ENCODE peak calls at places on chromosomes 1 and 21, in seven cellular contexts. One of them, this sample, is unnamed. For H3K4me1, the result is how much of the 10 kb centered on the place peaks cover.

GRCh38 chr1:223338811-223339746 is 24.9 kb downstream of the SUSD4 start:
- DNase-seq in IMR-90: peak
- DNase-seq in left lung: no peak
- DNase-seq in neural progenitor cell: no peak
- DNase-seq in PC-3: no peak
- DNase-seq in Panc1: no peak
- DNase-seq in spleen: no peak
- DNase-seq in this sample: no peak

GRCh38 chr1:200869753-200870391 is 2.9 kb upstream of the GPR25 start:
- DNase-seq in IMR-90: no peak
- DNase-seq in left lung: no peak
- DNase-seq in neural progenitor cell: no peak
- DNase-seq in PC-3: no peak
- DNase-seq in Panc1: no peak
- DNase-seq in spleen: no peak
- DNase-seq in this sample: peak

GRCh38 chr21:44513389-44514217 is 26.4 kb downstream of the KRTAP10-1 start:
- DNase-seq in IMR-90: no peak
- DNase-seq in left lung: no peak
- DNase-seq in neural progenitor cell: no peak
- DNase-seq in PC-3: peak
- DNase-seq in Panc1: no peak
- DNase-seq in spleen: peak
- DNase-seq in this sample: no peak

GRCh38 chr1:201985355-201985754 is 2.9 kb downstream of the RNPEP start:
- DNase-seq in IMR-90: no peak
- DNase-seq in left lung: no peak
- DNase-seq in neural progenitor cell: no peak
- DNase-seq in PC-3: no peak
- DNase-seq in Panc1: no peak
- DNase-seq in spleen: no peak
- DNase-seq in this sample: no peak

GRCh38 chr1:73749996-73750395 is 448.0 kb downstream of the LRRIQ3 start:
- DNase-seq in IMR-90: no peak
- DNase-seq in left lung: no peak
- DNase-seq in neural progenitor cell: no peak
- DNase-seq in PC-3: no peak
- DNase-seq in Panc1: no peak
- DNase-seq in spleen: no peak
- DNase-seq in this sample: no peak

GRCh38 chr1:94962745-94963265 is 35.9 kb upstream of the CNN3 start:
- DNase-seq in IMR-90: peak
- DNase-seq in left lung: no peak
- DNase-seq in neural progenitor cell: no peak
- DNase-seq in PC-3: peak
- DNase-seq in Panc1: no peak
- DNase-seq in spleen: no peak
- DNase-seq in this sample: peak

GRCh38 chr21:27645285-27645684 is 678.4 kb upstream of the ADAMTS5 start:
- DNase-seq in IMR-90: peak
- DNase-seq in left lung: no peak
- DNase-seq in neural progenitor cell: no peak
- DNase-seq in PC-3: peak
- DNase-seq in Panc1: no peak
- DNase-seq in spleen: no peak
- DNase-seq in this sample: no peak

GRCh38 chr1:166920561-166921475 is 44.8 kb upstream of the TADA1 start:
- DNase-seq in IMR-90: no peak
- DNase-seq in left lung: no peak
- DNase-seq in neural progenitor cell: peak
- DNase-seq in PC-3: no peak
- DNase-seq in Panc1: no peak
- DNase-seq in spleen: peak
- DNase-seq in this sample: no peak

GRCh38 chr1:15758953-15759661 is 512 bp downstream of the FBLIM1 start:
- DNase-seq in IMR-90: no peak
- DNase-seq in left lung: no peak
- DNase-seq in neural progenitor cell: peak
- DNase-seq in PC-3: no peak
- DNase-seq in Panc1: no peak
- DNase-seq in spleen: no peak
- DNase-seq in this sample: no peak

GRCh38 chr1:247043406-247043805 is 35.2 kb downstream of the ZNF670 start:
- DNase-seq in IMR-90: no peak
- DNase-seq in left lung: no peak
- DNase-seq in neural progenitor cell: no peak
- DNase-seq in PC-3: no peak
- DNase-seq in Panc1: no peak
- DNase-seq in spleen: no peak
- DNase-seq in this sample: no peak

GRCh38 chr1:151909167-151910149 is at the start of gene THEM4:
- DNase-seq in IMR-90: peak
- DNase-seq in left lung: peak
- DNase-seq in neural progenitor cell: peak
- DNase-seq in PC-3: peak
- DNase-seq in Panc1: peak
- DNase-seq in spleen: peak
- DNase-seq in this sample: peak

GRCh38 chr1:185860876-185861275 is 126.7 kb downstream of the HMCN1 start:
- DNase-seq in IMR-90: peak
- DNase-seq in left lung: no peak
- DNase-seq in neural progenitor cell: no peak
- DNase-seq in PC-3: no peak
- DNase-seq in Panc1: no peak
- DNase-seq in spleen: no peak
- DNase-seq in this sample: no peak

GRCh38 chr1:112594208-112594876 is 24.6 kb downstream of the ST7L start:
- DNase-seq in IMR-90: no peak
- DNase-seq in left lung: no peak
- DNase-seq in neural progenitor cell: no peak
- DNase-seq in PC-3: peak
- DNase-seq in Panc1: no peak
- DNase-seq in spleen: no peak
- DNase-seq in this sample: no peak

GRCh38 chr1:36482724-36483388 is at the start of gene CSF3R:
- DNase-seq in IMR-90: no peak
- DNase-seq in left lung: peak
- DNase-seq in neural progenitor cell: no peak
- DNase-seq in PC-3: no peak
- DNase-seq in Panc1: no peak
- DNase-seq in spleen: peak
- DNase-seq in this sample: no peak

GRCh38 chr1:82632164-82632563 is 831.4 kb downstream of the ADGRL2 start:
- DNase-seq in IMR-90: no peak
- DNase-seq in left lung: no peak
- DNase-seq in neural progenitor cell: no peak
- DNase-seq in PC-3: peak
- DNase-seq in Panc1: no peak
- DNase-seq in spleen: no peak
- DNase-seq in this sample: no peak

GRCh38 chr1:11502516-11502915 is 23.6 kb downstream of the DISP3 start:
- DNase-seq in IMR-90: no peak
- DNase-seq in left lung: no peak
- DNase-seq in neural progenitor cell: no peak
- DNase-seq in PC-3: no peak
- DNase-seq in Panc1: no peak
- DNase-seq in spleen: no peak
- DNase-seq in this sample: no peak

GRCh38 chr1:219876798-219877209 is 51.6 kb downstream of the SLC30A10 start:
- DNase-seq in IMR-90: no peak
- DNase-seq in left lung: no peak
- DNase-seq in neural progenitor cell: peak
- DNase-seq in PC-3: peak
- DNase-seq in Panc1: no peak
- DNase-seq in spleen: no peak
- DNase-seq in this sample: no peak

GRCh38 chr1:216905052-216905580 is 181.9 kb upstream of the ESRRG start:
- DNase-seq in IMR-90: no peak
- DNase-seq in left lung: no peak
- DNase-seq in neural progenitor cell: no peak
- DNase-seq in PC-3: no peak
- DNase-seq in Panc1: no peak
- DNase-seq in spleen: no peak
- DNase-seq in this sample: no peak

GRCh38 chr1:113439272-113439660 is 49.0 kb downstream of the MAGI3 start:
- DNase-seq in IMR-90: no peak
- DNase-seq in left lung: no peak
- DNase-seq in neural progenitor cell: no peak
- DNase-seq in PC-3: no peak
- DNase-seq in Panc1: no peak
- DNase-seq in spleen: no peak
- DNase-seq in this sample: no peak

GRCh38 chr1:21526441-21526840 is 17.2 kb downstream of the ALPL start:
- DNase-seq in IMR-90: no peak
- DNase-seq in left lung: no peak
- DNase-seq in neural progenitor cell: no peak
- DNase-seq in PC-3: no peak
- DNase-seq in Panc1: no peak
- DNase-seq in spleen: no peak
- DNase-seq in this sample: no peak

GRCh38 chr1:19814244-19814661 is 830 bp downstream of the RNF186 start:
- DNase-seq in IMR-90: no peak
- DNase-seq in left lung: no peak
- DNase-seq in neural progenitor cell: no peak
- DNase-seq in PC-3: no peak
- DNase-seq in Panc1: no peak
- DNase-seq in spleen: no peak
- DNase-seq in this sample: no peak

GRCh38 chr1:239930646-239931262 is 160.9 kb upstream of the FMN2 start:
- DNase-seq in IMR-90: peak
- DNase-seq in left lung: no peak
- DNase-seq in neural progenitor cell: no peak
- DNase-seq in PC-3: peak
- DNase-seq in Panc1: no peak
- DNase-seq in spleen: no peak
- DNase-seq in this sample: no peak

GRCh38 chr1:226633541-226634155 is 85.1 kb downstream of the STUM start:
- DNase-seq in IMR-90: no peak
- DNase-seq in left lung: peak
- DNase-seq in neural progenitor cell: no peak
- DNase-seq in PC-3: no peak
- DNase-seq in Panc1: no peak
- DNase-seq in spleen: peak
- DNase-seq in this sample: no peak

GRCh38 chr1:226631229-226632000 is 82.9 kb downstream of the STUM start:
- DNase-seq in IMR-90: no peak
- DNase-seq in left lung: no peak
- DNase-seq in neural progenitor cell: no peak
- DNase-seq in PC-3: no peak
- DNase-seq in Panc1: no peak
- DNase-seq in spleen: peak
- DNase-seq in this sample: no peak

GRCh38 chr1:226634156-226634588 is 85.6 kb downstream of the STUM start:
- DNase-seq in IMR-90: peak
- DNase-seq in left lung: peak
- DNase-seq in neural progenitor cell: peak
- DNase-seq in PC-3: peak
- DNase-seq in Panc1: peak
- DNase-seq in spleen: peak
- DNase-seq in this sample: peak

GRCh38 chr1:226632169-226632884 is 83.8 kb downstream of the STUM start:
- DNase-seq in IMR-90: no peak
- DNase-seq in left lung: peak
- DNase-seq in neural progenitor cell: no peak
- DNase-seq in PC-3: no peak
- DNase-seq in Panc1: no peak
- DNase-seq in spleen: peak
- DNase-seq in this sample: peak

DNA sequence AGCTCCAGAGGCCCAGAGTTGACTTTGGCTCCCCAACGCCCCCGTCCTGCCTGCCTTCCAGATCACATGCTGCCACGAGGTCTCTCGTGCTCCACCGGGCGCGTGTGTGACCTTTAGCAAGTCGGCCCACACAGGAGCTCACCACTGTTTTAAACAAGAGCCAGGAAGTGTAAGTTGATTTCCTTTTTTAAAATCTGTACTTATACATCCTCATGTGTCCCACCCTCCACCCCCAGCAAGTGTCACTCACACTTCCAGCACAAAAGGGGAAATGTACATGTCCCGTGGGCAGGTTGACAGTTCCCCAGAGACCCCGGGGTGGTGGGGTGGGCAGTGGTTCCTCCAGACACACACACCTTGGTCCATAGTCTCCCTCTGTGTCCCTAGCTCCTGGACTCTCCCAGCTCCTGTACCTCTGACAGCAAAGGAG is 84.4 kb downstream of the STUM start:
- DNase-seq in IMR-90: no peak
- DNase-seq in left lung: peak
- DNase-seq in neural progenitor cell: no peak
- DNase-seq in PC-3: no peak
- DNase-seq in Panc1: no peak
- DNase-seq in spleen: peak
- DNase-seq in this sample: no peak
- H3K4me1 ChIP-seq in IMR-90: under half
- H3K4me1 ChIP-seq in left lung: under half
- H3K4me1 ChIP-seq in neural progenitor cell: under half
- H3K4me1 ChIP-seq in PC-3: under half
- H3K4me1 ChIP-seq in Panc1: under half
- H3K4me1 ChIP-seq in spleen: under half
- H3K4me1 ChIP-seq in this sample: under half

GRCh38 chr1:153307221-153307600 is 5.5 kb downstream of the PGLYRP3 start:
- DNase-seq in IMR-90: no peak
- DNase-seq in left lung: no peak
- DNase-seq in neural progenitor cell: no peak
- DNase-seq in PC-3: no peak
- DNase-seq in Panc1: no peak
- DNase-seq in spleen: no peak
- DNase-seq in this sample: no peak
- H3K4me1 ChIP-seq in IMR-90: under half
- H3K4me1 ChIP-seq in left lung: under half
- H3K4me1 ChIP-seq in neural progenitor cell: under half
- H3K4me1 ChIP-seq in PC-3: under half
- H3K4me1 ChIP-seq in Panc1: under half
- H3K4me1 ChIP-seq in spleen: under half
- H3K4me1 ChIP-seq in this sample: under half

GRCh38 chr1:157153743-157154142 is 15.5 kb upstream of the ETV3 start:
- DNase-seq in IMR-90: no peak
- DNase-seq in left lung: no peak
- DNase-seq in neural progenitor cell: no peak
- DNase-seq in PC-3: no peak
- DNase-seq in Panc1: no peak
- DNase-seq in spleen: no peak
- DNase-seq in this sample: no peak
- H3K4me1 ChIP-seq in IMR-90: under half
- H3K4me1 ChIP-seq in left lung: under half
- H3K4me1 ChIP-seq in neural progenitor cell: under half
- H3K4me1 ChIP-seq in PC-3: under half
- H3K4me1 ChIP-seq in Panc1: under half
- H3K4me1 ChIP-seq in spleen: under half
- H3K4me1 ChIP-seq in this sample: under half

DNA sequence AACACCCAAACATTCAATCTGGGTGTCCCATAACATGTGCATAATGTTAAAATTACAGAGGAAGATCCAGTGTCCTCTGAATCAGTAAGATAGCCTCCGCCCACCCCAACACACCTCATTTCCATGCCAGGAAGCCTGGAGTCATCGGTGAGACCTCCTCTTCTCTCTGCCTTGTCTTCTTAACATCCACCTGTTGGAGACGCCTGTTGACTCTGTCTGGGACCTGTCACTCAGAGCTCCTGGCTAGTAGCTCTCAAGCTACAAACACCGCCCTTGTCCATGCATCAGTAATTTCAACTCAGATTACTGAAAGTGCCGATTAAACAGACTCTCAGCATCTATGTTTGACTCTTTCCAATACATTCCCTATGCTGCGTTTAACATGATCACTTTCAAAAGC is 27.4 kb downstream of the KCNJ15 start:
- DNase-seq in IMR-90: no peak
- DNase-seq in left lung: no peak
- DNase-seq in neural progenitor cell: no peak
- DNase-seq in PC-3: no peak
- DNase-seq in Panc1: no peak
- DNase-seq in spleen: no peak
- DNase-seq in this sample: no peak
- H3K4me1 ChIP-seq in IMR-90: under half
- H3K4me1 ChIP-seq in left lung: half or more
- H3K4me1 ChIP-seq in neural progenitor cell: under half
- H3K4me1 ChIP-seq in PC-3: under half
- H3K4me1 ChIP-seq in Panc1: under half
- H3K4me1 ChIP-seq in spleen: under half
- H3K4me1 ChIP-seq in this sample: under half

This sample was measured in CD4-positive, alpha-beta memory T cell.